ENCODE peak calls at places on chromosomes 5 and 9, in seven cellular contexts. E is fibroblast of mammary gland, M is cardiac fibroblast, L is AG04450, D is fibroblast of the aortic adventitia, C is A549, K is bronchial epithelial cell. W is an unnamed sample.

GRCh38 chr9:89465726-89466308 is 32.1 kb downstream of the SEMA4D start:
- DNase-seq in L (no peak), D (no peak), E (no peak), C (no peak), M (no peak), K (no peak), W (no peak)

GRCh38 chr9:105901514-105902109 is 207.3 kb downstream of the TMEM38B start:
- DNase-seq in D (no peak), L (no peak), M (peak), E (peak), C (peak), K (peak), W (no peak)

GRCh38 chr5:107813559-107813958 is 142.8 kb upstream of the EFNA5 start:
- DNase-seq in L (no peak), M (no peak), K (no peak), C (no peak), D (no peak), E (no peak), W (no peak)

GRCh38 chr9:123473226-123473625 is 117.2 kb downstream of the CRB2 start:
- DNase-seq in M (no peak), L (no peak), C (no peak), D (no peak), K (no peak), E (no peak), W (peak)

GRCh38 chr5:126454081-126454480 is 30.9 kb downstream of the GRAMD2B start:
- DNase-seq in L (no peak), D (no peak), M (peak), C (no peak), E (no peak), K (no peak), W (no peak)

GRCh38 chr9:132543960-132544359 is 38.4 kb upstream of the BARHL1 start:
- DNase-seq in M (no peak), K (no peak), L (no peak), E (no peak), D (no peak), C (no peak), W (no peak)

GRCh38 chr5:142342128-142342981 is 17.5 kb upstream of the SPRY4 start:
- DNase-seq in E (peak), L (no peak), C (no peak), M (no peak), K (no peak), D (no peak), W (no peak)

GRCh38 chr5:34756781-34757624 is 82.0 kb upstream of the TTC23L start:
- DNase-seq in D (no peak), M (no peak), E (no peak), C (no peak), L (no peak), K (no peak), W (no peak)

GRCh38 chr5:115986358-115986757 is 24.1 kb downstream of the LVRN start:
- DNase-seq in L (peak), D (peak), E (no peak), M (peak), K (no peak), C (no peak), W (no peak)

GRCh38 chr9:85347541-85347940 is 394.2 kb downstream of the AGTPBP1 start:
- DNase-seq in C (no peak), L (no peak), M (no peak), D (no peak), K (no peak), E (no peak), W (no peak)

GRCh38 chr5:125409496-125410351 is 663.3 kb upstream of the ZNF608 start:
- DNase-seq in E (peak), K (peak), D (no peak), C (no peak), M (peak), L (no peak), W (peak)

GRCh38 chr9:92004045-92004392 is 54.0 kb upstream of the ROR2 start:
- DNase-seq in C (no peak), D (no peak), L (no peak), E (no peak), K (no peak), M (no peak), W (no peak)

DNA sequence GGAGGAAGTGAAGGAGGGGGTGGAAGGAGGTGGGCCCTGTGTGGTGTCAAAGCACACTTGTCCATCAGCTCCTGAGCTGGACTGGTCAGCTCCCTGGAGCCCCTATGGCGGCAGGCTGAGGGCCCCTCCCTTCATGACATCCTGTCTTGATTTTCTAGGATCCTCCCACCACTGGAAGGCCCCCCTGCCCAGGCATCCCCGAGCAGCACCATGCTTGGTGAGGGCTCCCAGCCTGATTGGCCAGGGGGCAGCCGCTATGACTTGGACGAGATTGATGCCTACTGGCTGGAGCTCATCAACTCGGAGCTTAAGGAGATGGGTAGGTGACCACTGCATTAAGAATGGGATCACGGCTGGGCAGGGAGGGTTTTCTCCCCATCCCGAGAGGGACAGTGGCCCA is 34.2 kb downstream of the JADE2 start:
- DNase-seq in E (no peak), C (no peak), K (no peak), D (no peak), L (no peak), M (no peak), W (no peak)
- TF ChIP-seq CTCF in E (no peak), C (no peak), K (no peak), D (no peak), L (no peak), M (no peak), W (no peak)

GRCh38 chr5:43073597-43074546 is 33.8 kb upstream of the ANXA2R start:
- DNase-seq in K (peak), E (peak), C (peak), L (no peak), D (peak), M (peak), W (no peak)

GRCh38 chr5:43078956-43079355 is 38.8 kb upstream of the ANXA2R start:
- DNase-seq in M (peak), D (peak), C (no peak), K (peak), L (no peak), E (peak), W (no peak)

GRCh38 chr5:43074987-43075318 is 34.8 kb upstream of the ANXA2R start:
- DNase-seq in M (no peak), K (no peak), D (no peak), L (no peak), C (no peak), E (no peak), W (no peak)

GRCh38 chr5:43075319-43076293 is 35.5 kb upstream of the ANXA2R start:
- DNase-seq in E (peak), M (peak), C (no peak), L (no peak), D (peak), K (no peak), W (no peak)
- H3K4me3 ChIP-seq in E (no peak), M (no peak), C (no peak), L (no peak), D (peak), K (no peak), W (no peak)

GRCh38 chr9:23587903-23588302 is 238.1 kb downstream of the ELAVL2 start:
- DNase-seq in M (no peak), C (no peak), D (no peak), E (no peak), L (no peak), K (no peak), W (no peak)
- TF ChIP-seq CTCF in M (no peak), C (no peak), D (no peak), E (no peak), L (no peak), K (no peak), W (no peak)

GRCh38 chr9:135075234-135076142 is 12.0 kb upstream of the OLFM1 start:
- DNase-seq in C (no peak), L (no peak), M (peak), E (peak), K (no peak), D (peak), W (no peak)
- H3K4me3 ChIP-seq in C (peak), L (no peak), M (no peak), E (no peak), K (no peak), D (peak), W (no peak)

DNA sequence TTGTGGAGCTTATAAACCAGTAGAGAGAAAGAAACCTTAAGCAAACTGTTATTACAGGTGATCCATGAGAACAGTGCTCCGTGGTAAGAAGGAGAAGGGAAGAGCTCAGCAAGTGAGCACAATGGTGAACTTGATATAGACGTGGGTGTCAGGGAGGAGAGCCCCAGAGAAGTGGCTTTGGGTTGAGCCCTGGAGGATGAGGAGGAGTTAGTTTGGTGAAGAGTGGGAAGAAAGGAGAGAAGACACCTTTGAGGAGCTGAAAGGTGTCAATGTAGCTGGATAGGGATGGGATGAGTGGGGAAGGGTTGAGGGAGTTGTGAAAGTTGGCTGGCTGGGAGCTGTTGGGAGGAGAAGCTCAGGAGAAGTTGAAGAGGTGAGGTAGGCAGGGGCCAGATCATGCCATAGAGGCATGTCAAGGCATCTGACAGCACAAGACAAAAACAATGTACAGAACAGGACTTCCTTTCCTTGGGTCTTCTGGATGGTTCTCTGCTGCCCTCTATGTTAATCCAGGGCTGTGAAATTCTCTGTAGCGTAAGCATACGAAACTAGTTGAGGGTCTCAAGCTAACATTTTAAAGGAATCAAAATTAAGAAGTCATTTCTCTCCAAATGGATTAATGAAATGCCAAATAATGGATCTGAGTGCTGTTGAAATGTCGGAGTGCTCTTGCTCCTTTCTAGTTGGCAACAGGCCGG is 501.9 kb downstream of the KDM4C start:
- DNase-seq in D (no peak), L (no peak), K (peak), E (no peak), C (no peak), M (peak), W (no peak)
- TF ChIP-seq CTCF in D (peak), L (peak), K (peak), E (peak), C (peak), M (peak), W (no peak)

DNA sequence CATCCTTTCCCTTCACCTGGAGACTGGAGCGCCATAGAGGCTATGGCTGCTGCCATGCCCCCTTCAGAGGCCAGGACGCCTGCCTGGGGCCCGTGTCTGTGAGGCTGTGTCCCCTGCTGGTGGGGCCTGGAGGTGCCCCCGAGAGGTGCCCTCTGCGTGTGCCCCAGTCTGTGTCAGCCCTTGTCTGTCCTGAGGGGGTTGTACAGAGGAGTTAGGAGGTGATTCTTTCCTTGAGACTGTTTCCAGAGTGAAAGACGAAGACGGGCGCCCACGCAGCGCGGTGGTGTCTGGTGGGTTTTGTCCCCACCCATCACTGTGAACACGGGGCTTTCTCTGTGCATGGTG is 24.6 kb downstream of the TRAF2 start:
- DNase-seq in C (peak), M (no peak), K (no peak), D (no peak), E (no peak), L (no peak), W (no peak)
- H3K4me3 ChIP-seq in C (no peak), M (no peak), K (no peak), D (no peak), E (no peak), L (no peak), W (no peak)

DNA sequence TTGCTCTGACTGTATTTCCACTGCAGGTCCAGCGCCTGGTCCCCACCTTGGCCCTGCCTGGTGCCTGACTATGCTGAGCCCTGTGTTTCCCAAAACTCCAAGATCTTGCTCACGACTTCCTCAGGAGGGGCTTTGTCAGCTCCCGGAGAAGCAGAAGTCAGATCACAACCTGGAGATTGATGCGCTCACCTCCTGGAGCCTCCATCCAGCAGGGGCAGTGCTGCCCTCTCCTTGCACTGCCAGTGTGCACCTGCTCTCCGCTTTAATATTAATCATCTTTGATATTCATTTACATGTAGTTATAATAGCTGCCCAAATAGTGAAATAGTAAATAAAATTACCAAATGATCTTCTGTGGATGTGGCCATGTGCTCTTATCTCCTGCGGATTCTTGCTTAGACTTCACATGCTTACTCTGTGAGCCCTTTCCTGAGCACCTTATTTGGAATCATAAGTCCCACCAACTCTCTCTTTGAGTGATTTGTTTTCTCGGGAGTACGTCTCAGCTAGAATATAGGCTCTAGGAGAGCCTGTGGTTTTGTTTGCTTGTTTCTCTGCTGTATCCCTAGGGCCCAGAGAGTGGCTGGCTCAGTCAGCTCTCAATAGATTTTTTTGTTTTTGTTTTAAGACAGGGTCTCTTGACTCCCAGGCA is 17.4 kb downstream of the MAML1 start:
- DNase-seq in L (no peak), M (no peak), K (no peak), C (no peak), E (no peak), D (no peak), W (no peak)
- TF ChIP-seq CTCF in L (no peak), M (no peak), K (no peak), C (no peak), E (no peak), D (no peak), W (no peak)

DNA sequence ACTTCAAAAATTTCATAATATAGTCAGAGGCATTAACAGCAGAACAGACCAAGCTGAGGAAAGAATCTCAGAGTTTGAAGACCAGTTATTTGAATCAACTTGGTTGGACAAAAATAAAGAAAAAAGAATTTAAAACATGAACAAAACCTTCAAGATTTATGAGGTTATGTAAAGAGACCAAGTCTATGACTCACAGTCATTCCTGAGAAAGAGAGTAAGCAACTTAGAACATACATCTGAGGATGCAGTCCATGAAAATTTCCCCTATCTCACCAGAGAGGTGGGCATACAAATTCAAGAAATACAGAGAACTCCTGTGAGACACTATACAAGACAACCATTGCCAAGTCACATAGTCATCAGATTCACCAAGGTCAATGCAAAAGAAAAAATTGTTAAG is 17.4 kb upstream of the C9orf72 start:
- DNase-seq in E (peak), C (no peak), K (peak), M (no peak), L (no peak), D (peak), W (no peak)
- H3K4me3 ChIP-seq in E (no peak), C (no peak), K (no peak), M (no peak), L (no peak), D (no peak), W (no peak)

W was measured in HFF-Myc.